ENCODE peak calls at places on chromosomes 11 and 22, in five cellular contexts. M is naive thymus-derived CD8-positive, alpha-beta T cell; Y is Peyer's patch; O is amygdala; B is HT-29. E is an unnamed sample.

GRCh38 chr11:78138694-78139421 is 568 bp downstream of the ALG8 start:
- DNase-seq in M (peak), Y (no peak), O (no peak), B (peak), E (peak)

GRCh38 chr22:32532819-32533128 is 58.2 kb downstream of the FBXO7 start:
- DNase-seq in M (no peak), Y (no peak), O (no peak), B (no peak), E (no peak)

GRCh38 chr11:69883292-69884255 is 64.4 kb upstream of the FGF3 start:
- DNase-seq in M (no peak), Y (no peak), O (no peak), B (no peak), E (no peak)

GRCh38 chr11:121418625-121419114 is 33.4 kb upstream of the SORL1 start:
- DNase-seq in M (peak), Y (no peak), O (no peak), B (no peak), E (no peak)

GRCh38 chr22:19948057-19948760 is 6.6 kb upstream of the TXNRD2 start:
- DNase-seq in M (no peak), Y (no peak), O (no peak), B (no peak), E (no peak)

GRCh38 chr11:120389693-120390584 is 53.7 kb downstream of the ARHGEF12 start:
- DNase-seq in M (no peak), Y (no peak), O (no peak), B (peak), E (no peak)

GRCh38 chr11:34339149-34340064 is 18.4 kb downstream of the ABTB2 start:
- DNase-seq in M (no peak), Y (no peak), O (no peak), B (no peak), E (no peak)

GRCh38 chr11:22221143-22221542 is 28.3 kb downstream of the ANO5 start:
- DNase-seq in M (no peak), Y (no peak), O (no peak), B (no peak), E (no peak)

GRCh38 chr11:120431633-120432032 is 79.9 kb upstream of the GRIK4 start:
- DNase-seq in M (no peak), Y (no peak), O (no peak), B (no peak), E (peak)

GRCh38 chr22:42035256-42035655 is 35.4 kb downstream of the NAGA start:
- DNase-seq in M (no peak), Y (no peak), O (no peak), B (no peak), E (no peak)

GRCh38 chr22:28395920-28396447 is 283.7 kb downstream of the TTC28 start:
- DNase-seq in M (no peak), Y (no peak), O (no peak), B (no peak), E (no peak)

GRCh38 chr11:2673871-2674471 is 25.8 kb downstream of the KCNQ1OT1 start:
- DNase-seq in M (no peak), Y (peak), O (no peak), B (no peak), E (no peak)

GRCh38 chr11:66749091-66749490 is 20.1 kb upstream of the SPTBN2 start:
- DNase-seq in M (no peak), Y (no peak), O (no peak), B (peak), E (no peak)

GRCh38 chr11:64870176-64870892 is 8.1 kb downstream of the EHD1 start:
- DNase-seq in M (no peak), Y (no peak), O (no peak), B (no peak), E (no peak)

GRCh38 chr11:120186408-120186798 is 24.4 kb upstream of the OAF start:
- DNase-seq in M (no peak), Y (no peak), O (no peak), B (no peak), E (no peak)

GRCh38 chr11:4095509-4096230 is 1.1 kb downstream of the RRM1 start:
- DNase-seq in M (no peak), Y (no peak), O (no peak), B (peak), E (no peak)

GRCh38 chr11:68963779-68964178 is 17.0 kb downstream of the MRGPRD start:
- DNase-seq in M (no peak), Y (no peak), O (no peak), B (no peak), E (no peak)

GRCh38 chr11:35412285-35412684 is 7.1 kb downstream of the SLC1A2 start:
- DNase-seq in M (no peak), Y (no peak), O (no peak), B (peak), E (no peak)

GRCh38 chr11:108788565-108789199 is 123.8 kb downstream of the DDX10 start:
- DNase-seq in M (no peak), Y (no peak), O (no peak), B (peak), E (peak)

GRCh38 chr22:23431337-23432072 is 148.6 kb downstream of the IGLL1 start:
- DNase-seq in M (no peak), Y (no peak), O (no peak), B (peak), E (no peak)